ENCODE peak calls at places on chromosomes 6 and 20, in nine cellular contexts. One of them, this sample, is unnamed.
A peak's percentile ranks its signal among the peaks of the same experiment; 100 is the strongest.

GRCh38 chr6:90689172-90689571 is 102.3 kb upstream of the MAP3K7 start:
- DNase-seq in aorta: no peak
- DNase-seq in NCI-H1105 treated with DMSO at 0.1 percent for 48 hours: no peak
- DNase-seq in amniotic epithelial cell: no peak
- DNase-seq in AG09319: no peak
- DNase-seq in T1000: no peak
- DNase-seq in activated CD4-positive, alpha-beta memory T cell treated with anti-CD3 and anti-CD28 coated beads, Interleukin-2, amount 10 ng/mL, durations not matched to agents 7 days and 5 days: no peak
- DNase-seq in hypothalamus: no peak
- DNase-seq in renal cortical epithelial cell: no peak
- DNase-seq in this sample: no peak

GRCh38 chr6:157535354-157536217 is 154.6 kb downstream of the ZDHHC14 start:
- DNase-seq in aorta: no peak
- DNase-seq in NCI-H1105 treated with DMSO at 0.1 percent for 48 hours: no peak
- DNase-seq in amniotic epithelial cell: peak; percentile 57
- DNase-seq in AG09319: peak; percentile 43
- DNase-seq in T1000: no peak
- DNase-seq in activated CD4-positive, alpha-beta memory T cell treated with anti-CD3 and anti-CD28 coated beads, Interleukin-2, amount 10 ng/mL, durations not matched to agents 7 days and 5 days: peak; percentile 36
- DNase-seq in hypothalamus: no peak
- DNase-seq in renal cortical epithelial cell: peak; percentile 99
- DNase-seq in this sample: peak; percentile 68

GRCh38 chr6:34439442-34439841 is 13.6 kb upstream of the RPS10 start:
- DNase-seq in aorta: no peak
- DNase-seq in NCI-H1105 treated with DMSO at 0.1 percent for 48 hours: no peak
- DNase-seq in amniotic epithelial cell: no peak
- DNase-seq in AG09319: no peak
- DNase-seq in T1000: no peak
- DNase-seq in activated CD4-positive, alpha-beta memory T cell treated with anti-CD3 and anti-CD28 coated beads, Interleukin-2, amount 10 ng/mL, durations not matched to agents 7 days and 5 days: no peak
- DNase-seq in hypothalamus: no peak
- DNase-seq in renal cortical epithelial cell: no peak
- DNase-seq in this sample: no peak

GRCh38 chr20:53444386-53444785 is 149.3 kb downstream of the ZNF217 start:
- DNase-seq in aorta: no peak
- DNase-seq in NCI-H1105 treated with DMSO at 0.1 percent for 48 hours: no peak
- DNase-seq in amniotic epithelial cell: no peak
- DNase-seq in AG09319: no peak
- DNase-seq in T1000: no peak
- DNase-seq in activated CD4-positive, alpha-beta memory T cell treated with anti-CD3 and anti-CD28 coated beads, Interleukin-2, amount 10 ng/mL, durations not matched to agents 7 days and 5 days: no peak
- DNase-seq in hypothalamus: no peak
- DNase-seq in renal cortical epithelial cell: no peak
- DNase-seq in this sample: no peak

GRCh38 chr6:132669690-132670291 is 10.8 kb upstream of the TAAR1 start:
- DNase-seq in aorta: no peak
- DNase-seq in NCI-H1105 treated with DMSO at 0.1 percent for 48 hours: peak; percentile 67
- DNase-seq in amniotic epithelial cell: peak; percentile 67
- DNase-seq in AG09319: peak; percentile 7
- DNase-seq in T1000: no peak
- DNase-seq in activated CD4-positive, alpha-beta memory T cell treated with anti-CD3 and anti-CD28 coated beads, Interleukin-2, amount 10 ng/mL, durations not matched to agents 7 days and 5 days: no peak
- DNase-seq in hypothalamus: no peak
- DNase-seq in renal cortical epithelial cell: peak; percentile 76
- DNase-seq in this sample: peak; percentile 68

GRCh38 chr20:51382986-51383821 is 159.3 kb downstream of the NFATC2 start:
- DNase-seq in aorta: peak; percentile 34
- DNase-seq in NCI-H1105 treated with DMSO at 0.1 percent for 48 hours: peak; percentile 78
- DNase-seq in amniotic epithelial cell: no peak
- DNase-seq in AG09319: no peak
- DNase-seq in T1000: no peak
- DNase-seq in activated CD4-positive, alpha-beta memory T cell treated with anti-CD3 and anti-CD28 coated beads, Interleukin-2, amount 10 ng/mL, durations not matched to agents 7 days and 5 days: no peak
- DNase-seq in hypothalamus: no peak
- DNase-seq in renal cortical epithelial cell: no peak
- DNase-seq in this sample: no peak

GRCh38 chr20:57410398-57411323 is 19.5 kb downstream of the RBM38 start:
- DNase-seq in aorta: no peak
- DNase-seq in NCI-H1105 treated with DMSO at 0.1 percent for 48 hours: no peak
- DNase-seq in amniotic epithelial cell: no peak
- DNase-seq in AG09319: no peak
- DNase-seq in T1000: no peak
- DNase-seq in activated CD4-positive, alpha-beta memory T cell treated with anti-CD3 and anti-CD28 coated beads, Interleukin-2, amount 10 ng/mL, durations not matched to agents 7 days and 5 days: no peak
- DNase-seq in hypothalamus: no peak
- DNase-seq in renal cortical epithelial cell: no peak
- DNase-seq in this sample: no peak

GRCh38 chr20:5402903-5403531 is 86.3 kb upstream of the PROKR2 start:
- DNase-seq in aorta: no peak
- DNase-seq in NCI-H1105 treated with DMSO at 0.1 percent for 48 hours: no peak
- DNase-seq in amniotic epithelial cell: peak; percentile 6
- DNase-seq in AG09319: no peak
- DNase-seq in T1000: no peak
- DNase-seq in activated CD4-positive, alpha-beta memory T cell treated with anti-CD3 and anti-CD28 coated beads, Interleukin-2, amount 10 ng/mL, durations not matched to agents 7 days and 5 days: peak; percentile 20
- DNase-seq in hypothalamus: no peak
- DNase-seq in renal cortical epithelial cell: no peak
- DNase-seq in this sample: no peak

GRCh38 chr20:61895686-61896057 is 170.0 kb downstream of the TAF4 start:
- DNase-seq in aorta: no peak
- DNase-seq in NCI-H1105 treated with DMSO at 0.1 percent for 48 hours: no peak
- DNase-seq in amniotic epithelial cell: no peak
- DNase-seq in AG09319: no peak
- DNase-seq in T1000: no peak
- DNase-seq in activated CD4-positive, alpha-beta memory T cell treated with anti-CD3 and anti-CD28 coated beads, Interleukin-2, amount 10 ng/mL, durations not matched to agents 7 days and 5 days: no peak
- DNase-seq in hypothalamus: no peak
- DNase-seq in renal cortical epithelial cell: no peak
- DNase-seq in this sample: no peak

GRCh38 chr20:34954905-34955231 is 738 bp downstream of the GSS start:
- DNase-seq in aorta: no peak
- DNase-seq in NCI-H1105 treated with DMSO at 0.1 percent for 48 hours: peak; percentile 63
- DNase-seq in amniotic epithelial cell: no peak
- DNase-seq in AG09319: no peak
- DNase-seq in T1000: no peak
- DNase-seq in activated CD4-positive, alpha-beta memory T cell treated with anti-CD3 and anti-CD28 coated beads, Interleukin-2, amount 10 ng/mL, durations not matched to agents 7 days and 5 days: no peak
- DNase-seq in hypothalamus: no peak
- DNase-seq in renal cortical epithelial cell: no peak
- DNase-seq in this sample: no peak

GRCh38 chr20:63662813-63663189 is 4.7 kb downstream of the RTEL1 start:
- DNase-seq in aorta: no peak
- DNase-seq in NCI-H1105 treated with DMSO at 0.1 percent for 48 hours: no peak
- DNase-seq in amniotic epithelial cell: no peak
- DNase-seq in AG09319: no peak
- DNase-seq in T1000: no peak
- DNase-seq in activated CD4-positive, alpha-beta memory T cell treated with anti-CD3 and anti-CD28 coated beads, Interleukin-2, amount 10 ng/mL, durations not matched to agents 7 days and 5 days: no peak
- DNase-seq in hypothalamus: no peak
- DNase-seq in renal cortical epithelial cell: no peak
- DNase-seq in this sample: no peak

GRCh38 chr6:47283993-47284392 is 25.7 kb downstream of the TNFRSF21 start:
- DNase-seq in aorta: no peak
- DNase-seq in NCI-H1105 treated with DMSO at 0.1 percent for 48 hours: no peak
- DNase-seq in amniotic epithelial cell: no peak
- DNase-seq in AG09319: no peak
- DNase-seq in T1000: no peak
- DNase-seq in activated CD4-positive, alpha-beta memory T cell treated with anti-CD3 and anti-CD28 coated beads, Interleukin-2, amount 10 ng/mL, durations not matched to agents 7 days and 5 days: no peak
- DNase-seq in hypothalamus: no peak
- DNase-seq in renal cortical epithelial cell: no peak
- DNase-seq in this sample: no peak

GRCh38 chr6:133726188-133726587 is 162.7 kb upstream of the TCF21 start:
- DNase-seq in aorta: no peak
- DNase-seq in NCI-H1105 treated with DMSO at 0.1 percent for 48 hours: no peak
- DNase-seq in amniotic epithelial cell: no peak
- DNase-seq in AG09319: no peak
- DNase-seq in T1000: no peak
- DNase-seq in activated CD4-positive, alpha-beta memory T cell treated with anti-CD3 and anti-CD28 coated beads, Interleukin-2, amount 10 ng/mL, durations not matched to agents 7 days and 5 days: no peak
- DNase-seq in hypothalamus: no peak
- DNase-seq in renal cortical epithelial cell: no peak
- DNase-seq in this sample: no peak

GRCh38 chr20:51434556-51435256 is 107.8 kb downstream of the NFATC2 start:
- DNase-seq in aorta: no peak
- DNase-seq in NCI-H1105 treated with DMSO at 0.1 percent for 48 hours: no peak
- DNase-seq in amniotic epithelial cell: peak; percentile 95
- DNase-seq in AG09319: peak; percentile 45
- DNase-seq in T1000: peak; percentile 19
- DNase-seq in activated CD4-positive, alpha-beta memory T cell treated with anti-CD3 and anti-CD28 coated beads, Interleukin-2, amount 10 ng/mL, durations not matched to agents 7 days and 5 days: no peak
- DNase-seq in hypothalamus: no peak
- DNase-seq in renal cortical epithelial cell: peak; percentile 67
- DNase-seq in this sample: no peak

GRCh38 chr6:44676826-44677433 is 289.4 kb downstream of the CDC5L start:
- DNase-seq in aorta: no peak
- DNase-seq in NCI-H1105 treated with DMSO at 0.1 percent for 48 hours: no peak
- DNase-seq in amniotic epithelial cell: no peak
- DNase-seq in AG09319: no peak
- DNase-seq in T1000: no peak
- DNase-seq in activated CD4-positive, alpha-beta memory T cell treated with anti-CD3 and anti-CD28 coated beads, Interleukin-2, amount 10 ng/mL, durations not matched to agents 7 days and 5 days: no peak
- DNase-seq in hypothalamus: no peak
- DNase-seq in renal cortical epithelial cell: no peak
- DNase-seq in this sample: no peak

GRCh38 chr6:25706314-25707014 is 48.1 kb upstream of the SLC17A4 start:
- DNase-seq in aorta: no peak
- DNase-seq in NCI-H1105 treated with DMSO at 0.1 percent for 48 hours: peak; percentile 44
- DNase-seq in amniotic epithelial cell: peak; percentile 14
- DNase-seq in AG09319: no peak
- DNase-seq in T1000: no peak
- DNase-seq in activated CD4-positive, alpha-beta memory T cell treated with anti-CD3 and anti-CD28 coated beads, Interleukin-2, amount 10 ng/mL, durations not matched to agents 7 days and 5 days: no peak
- DNase-seq in hypothalamus: no peak
- DNase-seq in renal cortical epithelial cell: peak; percentile 60
- DNase-seq in this sample: no peak

GRCh38 chr20:20199338-20200160 is 147.2 kb downstream of the CFAP61 start:
- DNase-seq in aorta: no peak
- DNase-seq in NCI-H1105 treated with DMSO at 0.1 percent for 48 hours: peak; percentile 84
- DNase-seq in amniotic epithelial cell: peak; percentile 0
- DNase-seq in AG09319: no peak
- DNase-seq in T1000: no peak
- DNase-seq in activated CD4-positive, alpha-beta memory T cell treated with anti-CD3 and anti-CD28 coated beads, Interleukin-2, amount 10 ng/mL, durations not matched to agents 7 days and 5 days: no peak
- DNase-seq in hypothalamus: no peak
- DNase-seq in renal cortical epithelial cell: no peak
- DNase-seq in this sample: no peak

GRCh38 chr6:92122746-92123145 is 1296.6 kb downstream of the EPHA7 start:
- DNase-seq in aorta: no peak
- DNase-seq in NCI-H1105 treated with DMSO at 0.1 percent for 48 hours: peak; percentile 36
- DNase-seq in amniotic epithelial cell: no peak
- DNase-seq in AG09319: no peak
- DNase-seq in T1000: no peak
- DNase-seq in activated CD4-positive, alpha-beta memory T cell treated with anti-CD3 and anti-CD28 coated beads, Interleukin-2, amount 10 ng/mL, durations not matched to agents 7 days and 5 days: no peak
- DNase-seq in hypothalamus: no peak
- DNase-seq in renal cortical epithelial cell: peak; percentile 25
- DNase-seq in this sample: no peak

GRCh38 chr6:51968265-51968664 is 119.1 kb downstream of the PKHD1 start:
- DNase-seq in aorta: no peak
- DNase-seq in NCI-H1105 treated with DMSO at 0.1 percent for 48 hours: peak; percentile 19
- DNase-seq in amniotic epithelial cell: no peak
- DNase-seq in AG09319: no peak
- DNase-seq in T1000: no peak
- DNase-seq in activated CD4-positive, alpha-beta memory T cell treated with anti-CD3 and anti-CD28 coated beads, Interleukin-2, amount 10 ng/mL, durations not matched to agents 7 days and 5 days: no peak
- DNase-seq in hypothalamus: no peak
- DNase-seq in renal cortical epithelial cell: no peak
- DNase-seq in this sample: no peak

GRCh38 chr6:138454976-138455706 is 44.2 kb downstream of the NHSL1 start:
- DNase-seq in aorta: peak; percentile 75
- DNase-seq in NCI-H1105 treated with DMSO at 0.1 percent for 48 hours: no peak
- DNase-seq in amniotic epithelial cell: peak; percentile 13
- DNase-seq in AG09319: no peak
- DNase-seq in T1000: no peak
- DNase-seq in activated CD4-positive, alpha-beta memory T cell treated with anti-CD3 and anti-CD28 coated beads, Interleukin-2, amount 10 ng/mL, durations not matched to agents 7 days and 5 days: peak; percentile 74
- DNase-seq in hypothalamus: no peak
- DNase-seq in renal cortical epithelial cell: peak; percentile 84
- DNase-seq in this sample: no peak

GRCh38 chr6:145731432-145731831 is 3.9 kb downstream of the EPM2A start:
- DNase-seq in aorta: no peak
- DNase-seq in NCI-H1105 treated with DMSO at 0.1 percent for 48 hours: no peak
- DNase-seq in amniotic epithelial cell: peak; percentile 24
- DNase-seq in AG09319: no peak
- DNase-seq in T1000: no peak
- DNase-seq in activated CD4-positive, alpha-beta memory T cell treated with anti-CD3 and anti-CD28 coated beads, Interleukin-2, amount 10 ng/mL, durations not matched to agents 7 days and 5 days: no peak
- DNase-seq in hypothalamus: no peak
- DNase-seq in renal cortical epithelial cell: no peak
- DNase-seq in this sample: no peak

GRCh38 chr20:54623923-54624569 is 148.7 kb downstream of the DOK5 start:
- DNase-seq in aorta: no peak
- DNase-seq in NCI-H1105 treated with DMSO at 0.1 percent for 48 hours: no peak
- DNase-seq in amniotic epithelial cell: no peak
- DNase-seq in AG09319: no peak
- DNase-seq in T1000: no peak
- DNase-seq in activated CD4-positive, alpha-beta memory T cell treated with anti-CD3 and anti-CD28 coated beads, Interleukin-2, amount 10 ng/mL, durations not matched to agents 7 days and 5 days: no peak
- DNase-seq in hypothalamus: no peak
- DNase-seq in renal cortical epithelial cell: peak; percentile 20
- DNase-seq in this sample: no peak

GRCh38 chr6:109861946-109862345 is 116.2 kb upstream of the GPR6 start:
- DNase-seq in aorta: no peak
- DNase-seq in NCI-H1105 treated with DMSO at 0.1 percent for 48 hours: no peak
- DNase-seq in amniotic epithelial cell: no peak
- DNase-seq in AG09319: no peak
- DNase-seq in T1000: no peak
- DNase-seq in activated CD4-positive, alpha-beta memory T cell treated with anti-CD3 and anti-CD28 coated beads, Interleukin-2, amount 10 ng/mL, durations not matched to agents 7 days and 5 days: no peak
- DNase-seq in hypothalamus: no peak
- DNase-seq in renal cortical epithelial cell: no peak
- DNase-seq in this sample: no peak

GRCh38 chr6:29953001-29953436 is 10.7 kb downstream of the HLA-A start:
- DNase-seq in aorta: no peak
- DNase-seq in NCI-H1105 treated with DMSO at 0.1 percent for 48 hours: no peak
- DNase-seq in amniotic epithelial cell: peak; percentile 80
- DNase-seq in AG09319: no peak
- DNase-seq in T1000: peak; percentile 60
- DNase-seq in activated CD4-positive, alpha-beta memory T cell treated with anti-CD3 and anti-CD28 coated beads, Interleukin-2, amount 10 ng/mL, durations not matched to agents 7 days and 5 days: no peak
- DNase-seq in hypothalamus: no peak
- DNase-seq in renal cortical epithelial cell: peak; percentile 67
- DNase-seq in this sample: peak; percentile 91

GRCh38 chr6:126176266-126176665 is 163.6 kb upstream of the CENPW start:
- DNase-seq in aorta: no peak
- DNase-seq in NCI-H1105 treated with DMSO at 0.1 percent for 48 hours: peak; percentile 26
- DNase-seq in amniotic epithelial cell: peak; percentile 45
- DNase-seq in AG09319: no peak
- DNase-seq in T1000: no peak
- DNase-seq in activated CD4-positive, alpha-beta memory T cell treated with anti-CD3 and anti-CD28 coated beads, Interleukin-2, amount 10 ng/mL, durations not matched to agents 7 days and 5 days: no peak
- DNase-seq in hypothalamus: no peak
- DNase-seq in renal cortical epithelial cell: peak; percentile 55
- DNase-seq in this sample: peak; percentile 40

GRCh38 chr20:35618372-35619131 is 2.9 kb downstream of the SPAG4 start:
- DNase-seq in aorta: no peak
- DNase-seq in NCI-H1105 treated with DMSO at 0.1 percent for 48 hours: peak; percentile 32
- DNase-seq in amniotic epithelial cell: no peak
- DNase-seq in AG09319: no peak
- DNase-seq in T1000: no peak
- DNase-seq in activated CD4-positive, alpha-beta memory T cell treated with anti-CD3 and anti-CD28 coated beads, Interleukin-2, amount 10 ng/mL, durations not matched to agents 7 days and 5 days: peak; percentile 30
- DNase-seq in hypothalamus: no peak
- DNase-seq in renal cortical epithelial cell: peak; percentile 18
- DNase-seq in this sample: no peak

GRCh38 chr20:3818155-3819151 is 1.9 kb upstream of the AP5S1 start:
- DNase-seq in aorta: peak; percentile 74
- DNase-seq in NCI-H1105 treated with DMSO at 0.1 percent for 48 hours: peak; percentile 37
- DNase-seq in amniotic epithelial cell: peak; percentile 84
- DNase-seq in AG09319: no peak
- DNase-seq in T1000: peak; percentile 31
- DNase-seq in activated CD4-positive, alpha-beta memory T cell treated with anti-CD3 and anti-CD28 coated beads, Interleukin-2, amount 10 ng/mL, durations not matched to agents 7 days and 5 days: no peak
- DNase-seq in hypothalamus: no peak
- DNase-seq in renal cortical epithelial cell: peak; percentile 72
- DNase-seq in this sample: peak; percentile 53

GRCh38 chr20:57524511-57525176 is at the start of gene CTCFL:
- DNase-seq in aorta: no peak
- DNase-seq in NCI-H1105 treated with DMSO at 0.1 percent for 48 hours: no peak
- DNase-seq in amniotic epithelial cell: no peak
- DNase-seq in AG09319: no peak
- DNase-seq in T1000: no peak
- DNase-seq in activated CD4-positive, alpha-beta memory T cell treated with anti-CD3 and anti-CD28 coated beads, Interleukin-2, amount 10 ng/mL, durations not matched to agents 7 days and 5 days: no peak
- DNase-seq in hypothalamus: no peak
- DNase-seq in renal cortical epithelial cell: no peak
- DNase-seq in this sample: no peak

GRCh38 chr6:92888316-92888715 is 531.0 kb downstream of the EPHA7 start:
- DNase-seq in aorta: no peak
- DNase-seq in NCI-H1105 treated with DMSO at 0.1 percent for 48 hours: no peak
- DNase-seq in amniotic epithelial cell: no peak
- DNase-seq in AG09319: no peak
- DNase-seq in T1000: no peak
- DNase-seq in activated CD4-positive, alpha-beta memory T cell treated with anti-CD3 and anti-CD28 coated beads, Interleukin-2, amount 10 ng/mL, durations not matched to agents 7 days and 5 days: no peak
- DNase-seq in hypothalamus: no peak
- DNase-seq in renal cortical epithelial cell: no peak
- DNase-seq in this sample: no peak

This sample was measured in kidney glomerular epithelial cell.